ENCODE peak calls at places on chromosomes 2 and 18, in four cellular contexts. Q is astrocyte of the cerebellum, X is GM06990, Y is keratinocyte. D is an unnamed sample.
A peak's percentile ranks its signal among the peaks of the same experiment; 100 is the strongest.

GRCh38 chr2:96826546-96827278 is 10.6 kb downstream of the CNNM3 start:
- DNase-seq in Y (no peak), X (no peak), Q (no peak), D (no peak)

GRCh38 chr2:127081826-127082633 is 24.9 kb downstream of the BIN1 start:
- DNase-seq in X (peak; percentile 62), Y (no peak), Q (no peak), D (no peak)

GRCh38 chr2:50529600-50530218 is 502.2 kb downstream of the NRXN1 start:
- DNase-seq in X (no peak), Y (no peak), Q (peak; percentile 36), D (no peak)

GRCh38 chr2:69175795-69176715 is 163.1 kb downstream of the ANTXR1 start:
- DNase-seq in X (no peak), Y (no peak), Q (no peak), D (no peak)

GRCh38 chr2:42854207-42854818 is 61.9 kb upstream of the HAAO start:
- DNase-seq in X (no peak), Q (no peak), Y (no peak), D (no peak)

GRCh38 chr2:201118957-201119848 is 3.2 kb downstream of the CFLAR start:
- DNase-seq in Y (no peak), Q (no peak), X (no peak), D (no peak)

GRCh38 chr2:21220930-21221329 is 97.2 kb downstream of the TDRD15 start:
- DNase-seq in Y (peak; percentile 15), X (no peak), Q (no peak), D (no peak)

GRCh38 chr2:10342245-10342951 is 39.7 kb downstream of the HPCAL1 start:
- DNase-seq in X (no peak), Y (no peak), Q (no peak), D (no peak)

GRCh38 chr18:10008006-10008647 is 94.3 kb downstream of the VAPA start:
- DNase-seq in X (no peak), Q (no peak), Y (no peak), D (no peak)

GRCh38 chr2:179424571-179424970 is 159.9 kb upstream of the SESTD1 start:
- DNase-seq in X (no peak), Y (no peak), Q (no peak), D (no peak)

GRCh38 chr2:169571571-169571970 is 2.1 kb downstream of the FASTKD1 start:
- DNase-seq in Y (no peak), Q (no peak), X (no peak), D (no peak)
- H3K4me3 ChIP-seq in Y (no peak overlapping the region), Q (no peak overlapping the region), X (peak overlapping the region; percentile 66), D (peak overlapping the region; percentile 9)

GRCh38 chr2:120205901-120206581 is 17.2 kb downstream of the TMEM185B start:
- DNase-seq in X (no peak), Q (no peak), Y (no peak), D (no peak)
- TF ChIP-seq CTCF in X (peak; percentile 69), Q (peak; percentile 33), Y (peak; percentile 58), D (peak; percentile 76)

DNA sequence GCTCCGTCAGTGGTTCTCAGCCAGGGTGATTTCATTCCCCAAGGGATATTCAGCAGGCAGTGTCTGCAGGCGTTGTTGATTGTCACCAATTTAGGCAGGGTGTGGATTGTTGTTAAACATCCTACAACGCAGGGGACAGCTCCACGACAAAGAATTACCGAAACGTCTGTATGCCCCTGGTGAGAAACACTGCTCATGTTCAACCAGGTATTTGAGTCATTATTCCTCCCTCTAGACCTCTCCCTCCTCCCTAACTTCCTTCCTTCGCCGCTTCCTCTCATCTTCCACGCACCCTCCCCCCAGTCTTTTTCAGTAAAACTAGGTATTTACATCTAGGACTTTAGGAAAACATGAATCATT is 50.8 kb downstream of the NCK2 start:
- DNase-seq in Y (no peak), X (no peak), Q (no peak), D (no peak)
- H3K4me3 ChIP-seq in Y (peak overlapping the region; percentile 16), X (peak overlapping the region; percentile 46), Q (no peak overlapping the region), D (peak overlapping the region; percentile 36)

GRCh38 chr2:137927846-137928245 is 36.4 kb upstream of the HNMT start:
- DNase-seq in X (no peak), Y (no peak), Q (no peak), D (no peak)
- TF ChIP-seq CTCF in X (no peak), Y (no peak), Q (no peak), D (no peak)